ENCODE peak calls at places on chromosome 9, in five cellular contexts. Q is Jurkat, Clone E6-1; Y is effector memory CD8-positive, alpha-beta T cell; A is choroid plexus epithelial cell; L is neural crest cell. O is an unnamed sample.

GRCh38 chr9:116238225-116238624 is 84.6 kb downstream of the PAPPA start:
- DNase-seq in Q (no peak), L (no peak), A (peak), Y (no peak), O (no peak)

GRCh38 chr9:76598971-76599370 is 140.0 kb downstream of the GCNT1 start:
- DNase-seq in Y (no peak), Q (no peak), A (no peak), L (no peak), O (no peak)

GRCh38 chr9:125994066-125994943 is 247.1 kb downstream of the PBX3 start:
- DNase-seq in Y (no peak), L (no peak), Q (no peak), A (no peak), O (no peak)

GRCh38 chr9:100108572-100108971 is 9.5 kb downstream of the INVS start:
- DNase-seq in L (no peak), A (peak), Q (no peak), Y (no peak), O (no peak)

GRCh38 chr9:133163559-133164208 is at the start of gene GBGT1:
- DNase-seq in Q (no peak), Y (no peak), L (peak), A (peak), O (peak)

GRCh38 chr9:137761032-137761431 is 116.5 kb upstream of the CACNA1B start:
- DNase-seq in Y (no peak), L (no peak), Q (no peak), A (peak), O (no peak)

GRCh38 chr9:79667716-79668458 is 96.1 kb downstream of the TLE4 start:
- DNase-seq in Y (no peak), Q (no peak), L (no peak), A (no peak), O (no peak)

GRCh38 chr9:83508072-83508471 is 30.1 kb downstream of the FRMD3 start:
- DNase-seq in Y (no peak), L (no peak), A (peak), Q (peak), O (no peak)

GRCh38 chr9:89318123-89319014 is at the start of gene SECISBP2:
- DNase-seq in Y (peak), L (peak), A (peak), Q (peak), O (peak)

GRCh38 chr9:134271338-134272301 is 54.6 kb upstream of the RXRA start:
- DNase-seq in A (peak), L (no peak), Y (no peak), Q (no peak), O (no peak)

GRCh38 chr9:125889122-125889523 is 141.9 kb downstream of the PBX3 start:
- DNase-seq in Y (no peak), Q (no peak), L (no peak), A (no peak), O (peak)

GRCh38 chr9:77648458-77649108 is 461 bp upstream of the GNA14 start:
- DNase-seq in Y (no peak), L (no peak), Q (no peak), A (peak), O (peak)

GRCh38 chr9:124477211-124478013 is 27.2 kb downstream of the ADGRD2 start:
- DNase-seq in Q (no peak), L (peak), Y (no peak), A (no peak), O (peak)